ENCODE peak calls at places on chromosomes 5 and 9, in ten cellular contexts. One of them, this sample, is unnamed.

GRCh38 chr9:135167839-135168378 is 80.4 kb downstream of the OLFM1 start:
- DNase-seq in heart left ventricle: no peak
- DNase-seq in A549: no peak
- DNase-seq in WTC11: no peak
- DNase-seq in cardiac fibroblast: no peak
- DNase-seq in CD8-positive, alpha-beta T cell: no peak
- DNase-seq in PC-9: no peak
- DNase-seq in AG09309: no peak
- DNase-seq in choroid plexus epithelial cell: no peak
- DNase-seq in HFFc6: no peak
- DNase-seq in this sample: no peak

GRCh38 chr5:92941806-92942205 is 639.2 kb downstream of the NR2F1-AS1 start:
- DNase-seq in heart left ventricle: no peak
- DNase-seq in A549: no peak
- DNase-seq in WTC11: no peak
- DNase-seq in cardiac fibroblast: no peak
- DNase-seq in CD8-positive, alpha-beta T cell: peak
- DNase-seq in PC-9: peak
- DNase-seq in AG09309: no peak
- DNase-seq in choroid plexus epithelial cell: no peak
- DNase-seq in HFFc6: no peak
- DNase-seq in this sample: no peak

GRCh38 chr5:129500101-129500500 is 40.0 kb downstream of the ADAMTS19 start:
- DNase-seq in heart left ventricle: no peak
- DNase-seq in A549: no peak
- DNase-seq in WTC11: no peak
- DNase-seq in cardiac fibroblast: no peak
- DNase-seq in CD8-positive, alpha-beta T cell: no peak
- DNase-seq in PC-9: no peak
- DNase-seq in AG09309: no peak
- DNase-seq in choroid plexus epithelial cell: no peak
- DNase-seq in HFFc6: no peak
- DNase-seq in this sample: no peak

GRCh38 chr5:107516452-107517184 is 154.1 kb downstream of the EFNA5 start:
- DNase-seq in heart left ventricle: no peak
- DNase-seq in A549: no peak
- DNase-seq in WTC11: no peak
- DNase-seq in cardiac fibroblast: no peak
- DNase-seq in CD8-positive, alpha-beta T cell: no peak
- DNase-seq in PC-9: no peak
- DNase-seq in AG09309: peak
- DNase-seq in choroid plexus epithelial cell: peak
- DNase-seq in HFFc6: no peak
- DNase-seq in this sample: no peak

GRCh38 chr9:116020801-116021200 is 132.8 kb upstream of the PAPPA start:
- DNase-seq in heart left ventricle: no peak
- DNase-seq in A549: peak
- DNase-seq in WTC11: no peak
- DNase-seq in cardiac fibroblast: peak
- DNase-seq in CD8-positive, alpha-beta T cell: no peak
- DNase-seq in PC-9: no peak
- DNase-seq in AG09309: no peak
- DNase-seq in choroid plexus epithelial cell: no peak
- DNase-seq in HFFc6: no peak
- DNase-seq in this sample: no peak

GRCh38 chr5:14628346-14628745 is 36.2 kb upstream of the OTULIN start:
- DNase-seq in heart left ventricle: peak
- DNase-seq in A549: peak
- DNase-seq in WTC11: peak
- DNase-seq in cardiac fibroblast: peak
- DNase-seq in CD8-positive, alpha-beta T cell: peak
- DNase-seq in PC-9: peak
- DNase-seq in AG09309: peak
- DNase-seq in choroid plexus epithelial cell: peak
- DNase-seq in HFFc6: peak
- DNase-seq in this sample: no peak

GRCh38 chr9:96067004-96067403 is 191.5 kb downstream of the ERCC6L2 start:
- DNase-seq in heart left ventricle: peak
- DNase-seq in A549: no peak
- DNase-seq in WTC11: no peak
- DNase-seq in cardiac fibroblast: no peak
- DNase-seq in CD8-positive, alpha-beta T cell: no peak
- DNase-seq in PC-9: no peak
- DNase-seq in AG09309: no peak
- DNase-seq in choroid plexus epithelial cell: peak
- DNase-seq in HFFc6: no peak
- DNase-seq in this sample: no peak

GRCh38 chr5:168076561-168076991 is 214.9 kb upstream of the WWC1 start:
- DNase-seq in heart left ventricle: peak
- DNase-seq in A549: peak
- DNase-seq in WTC11: peak
- DNase-seq in cardiac fibroblast: peak
- DNase-seq in CD8-positive, alpha-beta T cell: no peak
- DNase-seq in PC-9: no peak
- DNase-seq in AG09309: peak
- DNase-seq in choroid plexus epithelial cell: peak
- DNase-seq in HFFc6: peak
- DNase-seq in this sample: no peak

GRCh38 chr5:153513171-153513570 is 22.7 kb downstream of the GRIA1 start:
- DNase-seq in heart left ventricle: no peak
- DNase-seq in A549: no peak
- DNase-seq in WTC11: no peak
- DNase-seq in cardiac fibroblast: peak
- DNase-seq in CD8-positive, alpha-beta T cell: no peak
- DNase-seq in PC-9: no peak
- DNase-seq in AG09309: no peak
- DNase-seq in choroid plexus epithelial cell: peak
- DNase-seq in HFFc6: no peak
- DNase-seq in this sample: no peak

GRCh38 chr5:9774472-9775079 is 144.4 kb upstream of the TAS2R1 start:
- DNase-seq in heart left ventricle: no peak
- DNase-seq in A549: peak
- DNase-seq in WTC11: peak
- DNase-seq in cardiac fibroblast: peak
- DNase-seq in CD8-positive, alpha-beta T cell: no peak
- DNase-seq in PC-9: no peak
- DNase-seq in AG09309: peak
- DNase-seq in choroid plexus epithelial cell: peak
- DNase-seq in HFFc6: peak
- DNase-seq in this sample: no peak

GRCh38 chr5:92560698-92561361 is 1020.2 kb downstream of the NR2F1-AS1 start:
- DNase-seq in heart left ventricle: no peak
- DNase-seq in A549: peak
- DNase-seq in WTC11: no peak
- DNase-seq in cardiac fibroblast: peak
- DNase-seq in CD8-positive, alpha-beta T cell: no peak
- DNase-seq in PC-9: no peak
- DNase-seq in AG09309: peak
- DNase-seq in choroid plexus epithelial cell: peak
- DNase-seq in HFFc6: peak
- DNase-seq in this sample: peak

GRCh38 chr9:4904322-4905134 is 80.5 kb upstream of the JAK2 start:
- DNase-seq in heart left ventricle: no peak
- DNase-seq in A549: peak
- DNase-seq in WTC11: no peak
- DNase-seq in cardiac fibroblast: peak
- DNase-seq in CD8-positive, alpha-beta T cell: no peak
- DNase-seq in PC-9: no peak
- DNase-seq in AG09309: peak
- DNase-seq in choroid plexus epithelial cell: peak
- DNase-seq in HFFc6: peak
- DNase-seq in this sample: no peak

GRCh38 chr9:83199240-83199639 is 136.3 kb upstream of the RASEF start:
- DNase-seq in heart left ventricle: peak
- DNase-seq in A549: peak
- DNase-seq in WTC11: no peak
- DNase-seq in cardiac fibroblast: peak
- DNase-seq in CD8-positive, alpha-beta T cell: no peak
- DNase-seq in PC-9: peak
- DNase-seq in AG09309: peak
- DNase-seq in choroid plexus epithelial cell: peak
- DNase-seq in HFFc6: peak
- DNase-seq in this sample: peak

GRCh38 chr5:135243194-135244191 is 155.5 kb downstream of the MACROH2A1 start:
- DNase-seq in heart left ventricle: peak
- DNase-seq in A549: no peak
- DNase-seq in WTC11: no peak
- DNase-seq in cardiac fibroblast: no peak
- DNase-seq in CD8-positive, alpha-beta T cell: no peak
- DNase-seq in PC-9: no peak
- DNase-seq in AG09309: no peak
- DNase-seq in choroid plexus epithelial cell: no peak
- DNase-seq in HFFc6: no peak
- DNase-seq in this sample: no peak

GRCh38 chr9:19840953-19841352 is 52.1 kb upstream of the SLC24A2 start:
- DNase-seq in heart left ventricle: no peak
- DNase-seq in A549: no peak
- DNase-seq in WTC11: no peak
- DNase-seq in cardiac fibroblast: no peak
- DNase-seq in CD8-positive, alpha-beta T cell: no peak
- DNase-seq in PC-9: no peak
- DNase-seq in AG09309: no peak
- DNase-seq in choroid plexus epithelial cell: no peak
- DNase-seq in HFFc6: no peak
- DNase-seq in this sample: no peak

GRCh38 chr9:6078382-6079105 is 63.1 kb upstream of the RANBP6 start:
- DNase-seq in heart left ventricle: no peak
- DNase-seq in A549: no peak
- DNase-seq in WTC11: peak
- DNase-seq in cardiac fibroblast: peak
- DNase-seq in CD8-positive, alpha-beta T cell: no peak
- DNase-seq in PC-9: no peak
- DNase-seq in AG09309: no peak
- DNase-seq in choroid plexus epithelial cell: peak
- DNase-seq in HFFc6: no peak
- DNase-seq in this sample: no peak

GRCh38 chr9:120563044-120563443 is 16.9 kb downstream of the CDK5RAP2 start:
- DNase-seq in heart left ventricle: no peak
- DNase-seq in A549: no peak
- DNase-seq in WTC11: no peak
- DNase-seq in cardiac fibroblast: no peak
- DNase-seq in CD8-positive, alpha-beta T cell: no peak
- DNase-seq in PC-9: no peak
- DNase-seq in AG09309: no peak
- DNase-seq in choroid plexus epithelial cell: no peak
- DNase-seq in HFFc6: no peak
- DNase-seq in this sample: no peak

DNA sequence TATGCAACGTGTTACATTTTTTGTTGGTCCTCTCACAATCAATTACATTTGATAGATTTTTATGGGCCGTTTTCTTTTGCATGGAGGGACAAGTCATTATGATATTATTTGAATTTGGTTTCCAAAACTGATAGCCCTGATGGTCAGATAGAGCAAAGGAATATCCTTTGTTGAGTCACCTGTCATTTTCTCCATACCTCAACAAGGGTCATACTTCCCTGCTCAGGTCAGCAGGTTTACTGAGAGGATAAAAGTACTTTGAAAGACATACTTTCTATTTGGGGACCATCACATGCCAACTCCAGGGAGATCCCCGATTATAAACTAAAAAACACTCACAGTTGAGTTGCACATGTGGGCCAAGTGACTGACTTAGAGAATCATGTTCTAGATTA is 132.9 kb downstream of the SUSD1 start:
- DNase-seq in heart left ventricle: no peak
- DNase-seq in A549: no peak
- DNase-seq in WTC11: no peak
- DNase-seq in cardiac fibroblast: no peak
- DNase-seq in CD8-positive, alpha-beta T cell: no peak
- DNase-seq in PC-9: no peak
- DNase-seq in AG09309: no peak
- DNase-seq in choroid plexus epithelial cell: no peak
- DNase-seq in HFFc6: no peak
- DNase-seq in this sample: no peak
- TF ChIP-seq CTCF in heart left ventricle: no peak
- TF ChIP-seq CTCF in A549: no peak
- TF ChIP-seq CTCF in WTC11: no peak
- TF ChIP-seq CTCF in cardiac fibroblast: no peak
- TF ChIP-seq CTCF in CD8-positive, alpha-beta T cell: no peak
- TF ChIP-seq CTCF in PC-9: no peak
- TF ChIP-seq CTCF in AG09309: no peak
- TF ChIP-seq CTCF in choroid plexus epithelial cell: no peak
- TF ChIP-seq CTCF in HFFc6: no peak
- TF ChIP-seq CTCF in this sample: no peak

GRCh38 chr9:89597711-89598707 is 6.8 kb upstream of the GADD45G start:
- DNase-seq in heart left ventricle: peak
- DNase-seq in A549: peak
- DNase-seq in WTC11: peak
- DNase-seq in cardiac fibroblast: peak
- DNase-seq in CD8-positive, alpha-beta T cell: no peak
- DNase-seq in PC-9: peak
- DNase-seq in AG09309: no peak
- DNase-seq in choroid plexus epithelial cell: peak
- DNase-seq in HFFc6: peak
- DNase-seq in this sample: no peak
- TF ChIP-seq CTCF in heart left ventricle: peak
- TF ChIP-seq CTCF in A549: peak
- TF ChIP-seq CTCF in WTC11: peak
- TF ChIP-seq CTCF in cardiac fibroblast: peak
- TF ChIP-seq CTCF in CD8-positive, alpha-beta T cell: peak
- TF ChIP-seq CTCF in PC-9: peak
- TF ChIP-seq CTCF in AG09309: peak
- TF ChIP-seq CTCF in choroid plexus epithelial cell: peak
- TF ChIP-seq CTCF in HFFc6: peak
- TF ChIP-seq CTCF in this sample: peak

GRCh38 chr5:171272996-171273970 is 35.8 kb upstream of the TLX3 start:
- DNase-seq in heart left ventricle: no peak
- DNase-seq in A549: peak
- DNase-seq in WTC11: peak
- DNase-seq in cardiac fibroblast: peak
- DNase-seq in CD8-positive, alpha-beta T cell: no peak
- DNase-seq in PC-9: peak
- DNase-seq in AG09309: no peak
- DNase-seq in choroid plexus epithelial cell: peak
- DNase-seq in HFFc6: peak
- DNase-seq in this sample: peak
- TF ChIP-seq CTCF in heart left ventricle: peak
- TF ChIP-seq CTCF in A549: peak
- TF ChIP-seq CTCF in WTC11: no peak
- TF ChIP-seq CTCF in cardiac fibroblast: peak
- TF ChIP-seq CTCF in CD8-positive, alpha-beta T cell: no peak
- TF ChIP-seq CTCF in PC-9: peak
- TF ChIP-seq CTCF in AG09309: peak
- TF ChIP-seq CTCF in choroid plexus epithelial cell: peak
- TF ChIP-seq CTCF in HFFc6: peak
- TF ChIP-seq CTCF in this sample: peak

DNA sequence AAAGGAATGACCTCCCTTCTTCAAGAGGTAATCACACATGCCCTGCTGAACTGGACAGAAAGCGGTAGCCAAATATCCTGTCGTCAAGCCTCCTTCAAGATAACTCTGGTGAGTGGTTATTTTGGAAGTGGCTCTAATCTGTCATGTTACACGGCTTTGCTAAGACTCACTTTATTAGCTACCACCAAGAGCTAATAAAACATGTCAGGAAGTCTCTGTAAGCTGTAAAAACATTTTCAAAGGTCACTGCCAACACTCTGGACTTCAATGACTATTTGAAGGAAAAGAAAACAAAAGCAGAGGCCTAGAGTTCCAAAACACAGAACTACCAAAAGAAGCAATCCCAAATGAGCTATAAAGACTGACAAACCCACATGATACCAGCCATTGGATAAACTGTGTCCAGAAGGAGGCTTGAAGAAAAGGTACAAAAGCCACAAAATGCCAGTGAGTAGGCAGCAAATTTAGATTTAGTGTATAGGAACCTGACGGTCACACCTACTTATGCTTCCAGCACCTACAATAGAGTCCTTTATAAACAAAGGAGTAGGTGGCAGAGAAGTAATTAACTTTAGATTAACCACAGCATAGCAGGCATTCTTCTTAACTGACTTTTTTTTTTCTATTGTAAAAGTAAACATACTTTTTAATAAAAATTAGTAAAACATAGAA is 97.3 kb upstream of the EQTN start:
- DNase-seq in heart left ventricle: no peak
- DNase-seq in A549: no peak
- DNase-seq in WTC11: no peak
- DNase-seq in cardiac fibroblast: no peak
- DNase-seq in CD8-positive, alpha-beta T cell: no peak
- DNase-seq in PC-9: no peak
- DNase-seq in AG09309: no peak
- DNase-seq in choroid plexus epithelial cell: peak
- DNase-seq in HFFc6: no peak
- DNase-seq in this sample: no peak
- TF ChIP-seq CTCF in heart left ventricle: no peak
- TF ChIP-seq CTCF in A549: no peak
- TF ChIP-seq CTCF in WTC11: no peak
- TF ChIP-seq CTCF in cardiac fibroblast: no peak
- TF ChIP-seq CTCF in CD8-positive, alpha-beta T cell: no peak
- TF ChIP-seq CTCF in PC-9: no peak
- TF ChIP-seq CTCF in AG09309: no peak
- TF ChIP-seq CTCF in choroid plexus epithelial cell: no peak
- TF ChIP-seq CTCF in HFFc6: no peak
- TF ChIP-seq CTCF in this sample: no peak

This sample was measured in epithelial cell of proximal tubule.